ENCODE peak calls at places on chromosomes 13 and 19, in ten cellular contexts. Y, X, E, C, M, R, L, V, W and O are unnamed samples.

GRCh38 chr13:30855569-30855968 is 50.5 kb upstream of the MEDAG start:
- DNase-seq in Y (no peak), X (no peak), E (no peak), C (no peak), M (no peak), R (no peak), L (no peak), V (no peak), W (no peak), O (no peak)

GRCh38 chr13:114124921-114125320 is 7.5 kb downstream of the RASA3 start:
- DNase-seq in Y (peak), X (no peak), E (peak), C (no peak), M (no peak), R (no peak), L (peak), V (peak), W (peak), O (peak)

GRCh38 chr13:109010912-109011311 is 381.5 kb downstream of the MYO16 start:
- DNase-seq in Y (no peak), X (no peak), E (no peak), C (no peak), M (no peak), R (no peak), L (no peak), V (no peak), W (no peak), O (no peak)

GRCh38 chr13:95500136-95500718 is 52.3 kb upstream of the CLDN10 start:
- DNase-seq in Y (no peak), X (no peak), E (peak), C (no peak), M (no peak), R (no peak), L (no peak), V (no peak), W (no peak), O (no peak)

GRCh38 chr13:110119943-110120905 is 186.7 kb downstream of the COL4A1 start:
- DNase-seq in Y (no peak), X (no peak), E (peak), C (no peak), M (no peak), R (no peak), L (peak), V (no peak), W (no peak), O (peak)

GRCh38 chr13:53342623-53343022 is 314.0 kb downstream of the OLFM4 start:
- DNase-seq in Y (no peak), X (no peak), E (no peak), C (no peak), M (no peak), R (no peak), L (no peak), V (no peak), W (no peak), O (no peak)

GRCh38 chr13:39224841-39225240 is 186.6 kb downstream of the NHLRC3 start:
- DNase-seq in Y (no peak), X (no peak), E (peak), C (no peak), M (no peak), R (no peak), L (no peak), V (no peak), W (no peak), O (peak)

GRCh38 chr13:92734068-92734467 is 492.5 kb upstream of the GPC6 start:
- DNase-seq in Y (no peak), X (no peak), E (no peak), C (no peak), M (no peak), R (no peak), L (no peak), V (no peak), W (no peak), O (no peak)

GRCh38 chr19:14383556-14383897 is 2.3 kb downstream of the ADGRE5 start:
- DNase-seq in Y (no peak), X (no peak), E (no peak), C (no peak), M (no peak), R (peak), L (peak), V (peak), W (peak), O (no peak)

GRCh38 chr13:38141792-38142191 is 207.9 kb upstream of the UFM1 start:
- DNase-seq in Y (no peak), X (no peak), E (peak), C (no peak), M (no peak), R (no peak), L (peak), V (peak), W (no peak), O (peak)

GRCh38 chr19:18589380-18590272 is 1.0 kb downstream of the REX1BD start:
- DNase-seq in Y (peak), X (peak), E (peak), C (peak), M (peak), R (peak), L (peak), V (peak), W (peak), O (peak)

GRCh38 chr19:45076029-45076850 is at the start of gene ZNF296:
- DNase-seq in Y (peak), X (peak), E (peak), C (no peak), M (peak), R (no peak), L (peak), V (peak), W (peak), O (peak)

GRCh38 chr13:74005320-74006154 is 128.7 kb downstream of the KLF12 start:
- DNase-seq in Y (no peak), X (no peak), E (no peak), C (no peak), M (no peak), R (no peak), L (no peak), V (no peak), W (no peak), O (no peak)

DNA sequence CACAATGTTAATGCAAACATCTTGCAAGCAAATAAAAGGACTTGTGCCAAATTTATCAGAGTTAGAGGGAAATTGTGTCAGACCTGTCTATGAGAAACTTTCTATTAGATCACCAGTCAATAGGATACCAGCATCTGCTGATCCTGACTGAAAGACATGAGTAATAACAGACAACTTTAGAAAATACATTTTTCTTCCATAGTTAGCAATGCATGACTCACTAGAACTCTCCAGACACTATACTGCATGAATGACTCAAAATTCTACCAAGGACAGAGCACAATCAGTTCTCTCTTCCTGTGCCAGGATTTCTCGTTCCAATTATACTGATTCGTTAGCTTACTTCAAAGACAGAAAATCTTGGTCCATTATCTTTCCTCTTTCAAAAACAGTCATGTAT is 83.4 kb upstream of the FNDC3A start:
- DNase-seq in Y (no peak), X (no peak), E (peak), C (peak), M (no peak), R (no peak), L (peak), V (peak), W (peak), O (peak)
- TF ChIP-seq CTCF in Y (no peak), X (no peak), E (no peak), C (no peak), M (no peak), R (no peak), L (no peak), V (no peak), W (no peak), O (no peak)

DNA sequence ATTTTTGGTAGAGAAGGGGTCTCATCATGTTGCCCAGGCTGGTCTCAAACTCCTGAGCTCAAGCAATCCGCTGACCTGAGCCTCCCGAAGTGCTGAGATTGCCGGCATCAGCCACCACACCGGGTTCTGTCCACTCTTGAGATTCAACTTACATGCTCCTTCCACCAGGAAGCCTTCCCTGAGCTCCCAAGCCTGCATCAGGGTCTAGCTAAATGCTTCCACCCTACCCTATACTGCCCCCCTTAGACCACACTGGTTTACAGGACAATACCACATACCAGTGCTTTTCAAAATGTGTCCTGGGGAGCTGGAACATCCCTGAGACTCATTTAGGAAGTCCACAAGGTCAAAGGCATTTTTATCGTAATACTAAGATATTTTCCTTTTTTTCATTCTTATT is 15.1 kb upstream of the CACNG8 start:
- DNase-seq in Y (no peak), X (no peak), E (no peak), C (no peak), M (no peak), R (no peak), L (no peak), V (peak), W (no peak), O (peak)
- TF ChIP-seq CTCF in Y (no peak), X (peak), E (no peak), C (no peak), M (no peak), R (no peak), L (peak), V (peak), W (no peak), O (no peak)

DNA sequence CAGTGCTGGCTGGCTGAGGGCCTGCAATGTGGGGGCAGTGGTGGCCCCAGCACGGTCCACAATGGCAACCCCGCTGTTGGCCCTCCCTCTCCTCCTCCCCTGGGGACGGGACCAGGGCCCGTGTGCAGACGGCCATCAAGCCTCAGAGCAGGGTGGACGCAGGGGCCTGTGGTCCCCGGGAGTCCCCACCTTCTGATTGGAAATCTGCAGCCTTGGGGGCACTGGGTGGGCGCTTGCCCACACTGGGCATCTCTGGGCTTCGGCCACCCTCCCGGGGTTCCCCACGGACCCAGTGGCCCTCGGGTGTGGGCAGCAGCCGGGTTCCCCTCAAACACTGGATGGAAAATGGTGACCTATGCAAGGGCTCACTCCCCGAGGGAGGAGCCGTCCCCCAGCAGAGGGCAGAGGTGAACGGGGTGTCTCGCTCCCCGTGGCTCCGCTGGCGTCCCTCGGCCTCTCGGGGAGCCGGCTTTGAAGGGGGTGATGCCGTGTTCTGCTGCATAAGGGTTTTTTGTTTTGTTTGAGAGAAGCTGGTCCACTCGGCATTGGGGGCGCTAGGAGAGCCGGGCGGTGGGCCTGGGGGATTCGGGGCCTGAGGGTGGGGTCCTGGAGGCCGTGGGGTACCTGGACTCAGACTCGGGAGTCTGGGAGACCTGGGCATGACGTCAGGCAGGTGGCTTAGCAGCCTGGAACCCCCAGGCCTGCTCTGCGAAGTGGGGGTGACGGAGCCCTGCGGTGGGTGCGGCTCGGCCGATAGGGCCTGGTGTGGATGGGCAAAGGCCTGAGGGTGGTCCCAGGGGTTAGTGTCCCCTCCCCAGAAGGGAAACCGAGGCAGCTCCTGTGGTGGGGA is 3.9 kb downstream of the EFNA2 start:
- DNase-seq in Y (no peak), X (no peak), E (no peak), C (no peak), M (peak), R (no peak), L (no peak), V (no peak), W (no peak), O (no peak)
- TF ChIP-seq CTCF in Y (no peak), X (no peak), E (no peak), C (no peak), M (no peak), R (no peak), L (no peak), V (no peak), W (no peak), O (no peak)

DNA sequence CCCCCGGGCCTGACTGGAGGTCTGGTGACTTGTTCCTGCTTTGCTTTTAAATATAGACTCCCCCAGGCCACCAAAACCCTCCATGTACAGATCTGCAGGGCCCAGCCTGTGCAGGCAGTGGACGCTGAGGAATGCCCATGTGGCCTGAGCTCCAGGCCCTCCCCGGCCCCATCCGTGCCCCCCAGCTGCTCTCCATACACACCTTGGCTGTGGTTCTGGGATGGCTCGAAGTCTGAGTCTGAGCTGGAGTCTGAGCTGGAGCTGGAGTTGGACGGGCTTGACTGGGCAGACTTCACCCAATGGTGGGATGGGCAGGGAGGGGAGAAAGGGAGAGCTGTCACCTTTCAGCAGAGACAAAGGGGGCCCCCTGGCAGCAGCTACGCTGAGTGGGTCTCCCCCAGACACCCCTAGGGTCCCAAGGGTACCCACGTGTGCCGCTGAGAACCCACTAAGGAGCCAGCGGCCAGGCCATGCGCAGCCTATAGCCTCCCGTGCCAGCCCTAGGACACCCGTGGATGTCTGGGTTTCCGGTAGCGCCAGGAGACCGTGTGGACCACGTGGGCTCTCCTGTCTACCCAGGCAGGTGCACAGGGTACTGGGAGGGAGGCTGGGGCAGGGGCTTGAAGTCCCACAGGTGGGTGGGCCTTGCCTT is 61.9 kb downstream of the MLLT1 start:
- DNase-seq in Y (no peak), X (no peak), E (no peak), C (no peak), M (no peak), R (no peak), L (no peak), V (no peak), W (no peak), O (no peak)
- TF ChIP-seq CTCF in Y (no peak), X (no peak), E (no peak), C (no peak), M (no peak), R (no peak), L (no peak), V (no peak), W (no peak), O (no peak)

GRCh38 chr13:111156421-111156820 is 41.3 kb downstream of the ARHGEF7 start:
- DNase-seq in Y (no peak), X (no peak), E (no peak), C (no peak), M (no peak), R (no peak), L (no peak), V (no peak), W (peak), O (peak)

GRCh38 chr13:111158136-111158805 is 43.2 kb downstream of the ARHGEF7 start:
- DNase-seq in Y (no peak), X (no peak), E (no peak), C (no peak), M (no peak), R (no peak), L (peak), V (peak), W (no peak), O (no peak)

GRCh38 chr13:111153977-111154332 is 38.8 kb downstream of the ARHGEF7 start:
- DNase-seq in Y (peak), X (peak), E (peak), C (no peak), M (no peak), R (no peak), L (no peak), V (no peak), W (peak), O (peak)

GRCh38 chr13:111152836-111153235 is 37.7 kb downstream of the ARHGEF7 start:
- DNase-seq in Y (no peak), X (no peak), E (peak), C (no peak), M (no peak), R (no peak), L (no peak), V (no peak), W (no peak), O (no peak)

DNA sequence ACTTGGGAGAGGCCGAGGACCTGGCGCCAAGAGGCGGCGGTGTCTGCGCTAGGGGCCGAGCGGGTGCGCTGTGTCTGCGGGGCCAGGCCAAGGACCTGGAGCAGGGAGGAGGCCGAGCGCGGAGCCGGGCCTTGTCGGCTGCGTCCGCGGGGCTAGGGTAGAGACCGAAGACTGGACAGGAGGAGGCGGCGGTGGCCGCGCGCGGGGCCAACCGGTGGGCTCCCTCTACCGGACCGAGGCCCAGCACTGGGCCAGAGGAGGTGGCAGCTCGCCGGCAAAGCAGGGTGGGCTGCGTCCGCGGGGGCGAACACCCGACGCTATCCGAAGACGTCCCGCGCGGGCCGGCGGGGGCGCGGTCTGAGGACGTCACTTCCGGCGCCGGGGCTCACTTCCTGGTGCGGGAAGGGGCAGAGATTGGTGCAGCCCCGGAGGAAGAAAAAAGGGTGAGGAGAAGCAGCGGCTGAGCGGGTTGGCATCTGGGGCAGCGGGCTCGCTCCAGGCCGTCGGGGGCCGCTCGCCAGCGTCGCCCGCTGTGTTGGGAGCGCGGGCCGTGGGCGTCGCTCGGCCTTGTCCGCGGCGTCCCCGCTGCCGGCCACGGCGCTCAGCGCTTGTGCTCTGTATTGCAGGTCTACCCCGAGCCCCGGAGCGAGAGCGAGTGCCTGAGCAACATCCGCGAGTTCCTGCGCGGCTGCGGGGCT is 38.3 kb downstream of the ARHGEF7 start:
- DNase-seq in Y (peak), X (peak), E (peak), C (no peak), M (peak), R (peak), L (peak), V (peak), W (peak), O (peak)
- TF ChIP-seq CTCF in Y (no peak), X (peak), E (no peak), C (peak), M (no peak), R (peak), L (peak), V (peak), W (peak), O (peak)

DNA sequence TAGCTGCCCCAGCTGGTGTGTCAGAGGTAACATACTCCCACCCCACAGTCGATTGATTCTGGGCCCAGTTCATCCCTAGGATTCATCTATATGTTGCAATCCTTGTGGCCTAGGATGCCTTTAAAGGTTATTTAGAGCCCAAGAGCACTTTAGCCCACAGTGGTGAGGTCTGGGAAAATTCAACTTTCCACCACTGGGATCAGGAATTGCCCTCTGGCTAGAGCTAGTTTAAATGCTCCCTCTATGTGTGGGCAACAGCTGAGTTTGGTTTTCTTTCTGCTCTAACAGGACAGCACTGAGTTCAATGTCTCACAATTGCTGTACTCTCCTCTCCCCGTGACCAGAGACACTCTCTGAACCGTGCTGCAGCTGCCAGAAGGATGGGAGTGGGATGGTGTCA is 201.2 kb upstream of the SERP2 start:
- DNase-seq in Y (no peak), X (no peak), E (no peak), C (no peak), M (no peak), R (no peak), L (no peak), V (no peak), W (no peak), O (no peak)
- TF ChIP-seq CTCF in Y (no peak), X (no peak), E (no peak), C (no peak), M (no peak), R (no peak), L (no peak), V (no peak), W (no peak), O (no peak)

GRCh38 chr13:35379663-35380062 is 96.8 kb downstream of the MAB21L1 start:
- DNase-seq in Y (no peak), X (no peak), E (no peak), C (no peak), M (no peak), R (no peak), L (no peak), V (no peak), W (no peak), O (no peak)
- TF ChIP-seq CTCF in Y (no peak), X (no peak), E (no peak), C (no peak), M (no peak), R (no peak), L (no peak), V (no peak), W (no peak), O (no peak)